ENCODE peak calls at places on chromosome 10, in ten cellular contexts. X is ovary; O is bronchial epithelial cell; R is fibroblast of mammary gland; E is WTC11; N is CD8-positive, alpha-beta T cell; C is left lung; Q is astrocyte of the spinal cord; J is HCT116; A is endothelial cell. F is an unnamed sample.
A peak's percentile ranks its signal among the peaks of the same experiment; 100 is the strongest.

GRCh38 chr10:28920091-28920490 is 242.8 kb downstream of the BAMBI start:
- DNase-seq in X (no peak), O (no peak), R (no peak), E (no peak), N (no peak), C (no peak), Q (no peak), J (no peak), A (no peak), F (no peak)

GRCh38 chr10:31031205-31031665 is 430 bp downstream of the ZNF438 start:
- DNase-seq in X (peak; percentile 19), O (no peak), R (no peak), E (no peak), N (no peak), C (no peak), Q (no peak), J (no peak), A (no peak), F (peak; percentile 91)

GRCh38 chr10:89929282-89930026 is 228.1 kb downstream of the KIF20B start:
- DNase-seq in X (no peak), O (no peak), R (no peak), E (no peak), N (no peak), C (no peak), Q (no peak), J (no peak), A (no peak), F (no peak)

GRCh38 chr10:89644691-89644966 is 413 bp downstream of the PANK1 start:
- DNase-seq in X (no peak), O (no peak), R (no peak), E (no peak), N (no peak), C (peak; percentile 87), Q (no peak), J (no peak), A (no peak), F (no peak)

GRCh38 chr10:18554479-18554878 is 96.9 kb downstream of the NSUN6 start:
- DNase-seq in X (no peak), O (no peak), R (no peak), E (no peak), N (no peak), C (no peak), Q (no peak), J (no peak), A (no peak), F (no peak)

GRCh38 chr10:25257646-25258045 is 82.8 kb downstream of the GPR158 start:
- DNase-seq in X (no peak), O (no peak), R (no peak), E (no peak), N (no peak), C (no peak), Q (no peak), J (no peak), A (no peak), F (no peak)

GRCh38 chr10:131211965-131212619 is 99.4 kb downstream of the TCERG1L start:
- DNase-seq in X (no peak), O (no peak), R (no peak), E (no peak), N (no peak), C (no peak), Q (no peak), J (no peak), A (no peak), F (no peak)

GRCh38 chr10:47401210-47401609 is 17.1 kb upstream of the ZNF488 start:
- DNase-seq in X (no peak), O (no peak), R (no peak), E (no peak), N (no peak), C (no peak), Q (no peak), J (no peak), A (no peak), F (no peak)

GRCh38 chr10:33509231-33509871 is 174.9 kb upstream of the NRP1 start:
- DNase-seq in X (no peak), O (peak; percentile 96), R (peak; percentile 84), E (no peak), N (no peak), C (no peak), Q (peak; percentile 92), J (peak; percentile 56), A (peak; percentile 6), F (peak; percentile 84)

GRCh38 chr10:80459047-80459865 is 5.1 kb downstream of the TSPAN14 start:
- DNase-seq in X (no peak), O (peak; percentile 68), R (peak; percentile 89), E (peak; percentile 30), N (no peak), C (peak; percentile 90), Q (peak; percentile 67), J (no peak), A (no peak), F (peak; percentile 91)

GRCh38 chr10:52740155-52740549 is 32.4 kb downstream of the MBL2 start:
- DNase-seq in X (no peak), O (no peak), R (no peak), E (no peak), N (no peak), C (no peak), Q (no peak), J (no peak), A (no peak), F (no peak)

GRCh38 chr10:21176934-21177480 is 279.9 kb upstream of the NEBL start:
- DNase-seq in X (no peak), O (peak; percentile 56), R (peak; percentile 62), E (no peak), N (no peak), C (no peak), Q (no peak), J (no peak), A (no peak), F (no peak)

GRCh38 chr10:129233351-129234148 is 233.5 kb upstream of the MGMT start:
- DNase-seq in X (no peak), O (no peak), R (no peak), E (no peak), N (no peak), C (no peak), Q (no peak), J (no peak), A (no peak), F (no peak)

GRCh38 chr10:119306964-119307363 is 99.6 kb downstream of the GRK5 start:
- DNase-seq in X (no peak), O (peak; percentile 83), R (peak; percentile 29), E (no peak), N (no peak), C (no peak), Q (no peak), J (no peak), A (no peak), F (no peak)

GRCh38 chr10:96402417-96403305 is 43.9 kb upstream of the OPALIN start:
- DNase-seq in X (no peak), O (no peak), R (no peak), E (peak; percentile 36), N (no peak), C (no peak), Q (no peak), J (no peak), A (no peak), F (no peak)

DNA sequence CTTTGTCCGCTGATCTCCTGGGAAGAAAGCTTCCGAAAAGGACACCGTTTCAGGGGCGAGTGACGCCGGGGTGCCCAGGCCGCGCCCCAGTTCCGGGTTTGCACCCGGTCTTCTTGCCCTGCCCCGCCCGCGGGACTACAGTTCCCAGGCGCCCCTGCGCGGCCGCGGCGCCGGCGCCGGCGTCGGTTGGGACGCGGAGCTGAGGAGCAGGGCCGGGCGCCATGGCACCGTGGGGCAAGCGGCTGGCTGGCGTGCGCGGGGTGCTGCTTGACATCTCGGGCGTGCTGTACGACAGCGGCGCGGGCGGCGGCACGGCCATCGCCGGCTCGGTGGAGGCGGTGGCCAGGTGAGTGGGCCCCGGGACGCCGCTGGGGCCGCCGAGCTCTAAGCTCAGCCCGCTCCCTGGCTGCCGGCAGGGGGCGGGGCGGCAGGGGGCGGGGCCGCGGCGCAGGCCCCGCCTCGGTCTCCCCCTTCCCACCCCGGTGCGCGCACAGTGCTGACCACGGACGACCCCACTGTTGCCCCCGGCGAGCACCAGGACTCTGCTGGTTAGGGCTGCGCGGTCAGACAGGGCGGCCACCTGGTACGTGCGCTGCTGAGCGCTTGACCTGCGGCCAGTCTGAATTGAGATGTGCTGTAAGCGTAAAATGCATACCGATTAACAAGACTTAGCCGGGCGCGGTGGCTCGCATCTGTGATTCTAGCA is at the start of gene LHPP:
- DNase-seq in X (peak; percentile 82), O (peak; percentile 61), R (peak; percentile 65), E (peak; percentile 81), N (peak; percentile 72), C (peak; percentile 99), Q (peak; percentile 75), J (peak; percentile 69), A (peak; percentile 73), F (peak; percentile 61)
- TF ChIP-seq CTCF in X (peak; percentile 68), O (peak; percentile 18), R (no peak), E (peak; percentile 24), N (peak; percentile 39), C (peak; percentile 56), Q (peak; percentile 22), J (no peak), A (peak; percentile 82), F (no peak)

GRCh38 chr10:15719899-15720634 is at the start of gene ITGA8:
- DNase-seq in X (peak; percentile 45), O (no peak), R (peak; percentile 39), E (peak; percentile 59), N (no peak), C (peak; percentile 72), Q (peak; percentile 48), J (no peak), A (peak; percentile 72), F (peak; percentile 30)
- TF ChIP-seq CTCF in X (peak; percentile 35), O (peak; percentile 4), R (peak; percentile 57), E (peak; percentile 37), N (no peak), C (peak; percentile 22), Q (peak; percentile 54), J (no peak), A (peak; percentile 53), F (peak; percentile 36)

DNA sequence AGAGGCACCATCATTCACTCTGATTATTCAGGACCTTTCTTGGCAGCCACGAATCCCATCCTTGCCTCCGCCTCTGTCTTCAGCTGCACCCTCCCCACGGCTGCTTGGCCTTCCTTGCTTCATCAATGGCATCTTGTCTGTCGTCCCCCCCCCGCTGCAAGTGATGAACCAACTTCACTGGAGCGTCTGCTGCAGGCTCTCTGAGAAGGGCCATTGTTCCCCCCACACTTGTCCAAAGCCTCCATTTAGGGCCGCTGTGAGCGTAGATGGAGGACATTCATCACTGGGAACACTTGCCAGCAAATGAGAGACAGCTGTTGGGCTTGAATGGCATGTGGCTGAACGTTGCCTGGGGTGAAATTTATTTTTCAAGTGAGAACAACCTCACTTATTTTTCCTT is 20.1 kb downstream of the AFAP1L2 start:
- DNase-seq in X (no peak), O (no peak), R (no peak), E (no peak), N (no peak), C (no peak), Q (no peak), J (no peak), A (no peak), F (no peak)
- TF ChIP-seq CTCF in X (no peak), O (no peak), R (no peak), E (no peak), N (no peak), C (no peak), Q (no peak), J (no peak), A (no peak), F (no peak)

DNA sequence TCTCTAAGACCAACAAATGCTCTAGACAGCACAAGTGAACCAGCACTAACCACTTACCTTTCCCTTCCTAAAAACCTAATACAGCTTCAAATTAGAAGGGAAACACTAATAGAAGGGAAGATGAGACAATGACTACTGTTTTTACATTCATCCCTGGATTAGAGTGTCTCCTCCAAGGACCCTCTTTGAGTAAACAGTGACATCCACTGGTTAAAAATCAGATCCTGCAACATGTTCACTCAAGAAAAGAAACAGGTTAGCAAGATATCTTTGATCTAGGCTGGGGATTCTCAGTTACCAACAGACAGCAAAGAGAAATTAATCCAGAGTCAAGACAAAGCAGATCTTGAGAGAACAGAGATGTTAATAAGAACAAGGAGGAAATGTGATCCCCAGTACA is 177.7 kb upstream of the GHITM start:
- DNase-seq in X (no peak), O (no peak), R (no peak), E (no peak), N (no peak), C (no peak), Q (no peak), J (no peak), A (no peak), F (no peak)
- TF ChIP-seq CTCF in X (no peak), O (no peak), R (no peak), E (no peak), N (no peak), C (no peak), Q (no peak), J (no peak), A (no peak), F (no peak)